ENCODE peak calls at places on chromosomes 2 and 18, in four cellular contexts. E is left ventricle myocardium inferior, F is epithelial cell of esophagus, H is psoas muscle. Z is an unnamed sample.

GRCh38 chr2:213678437-213679218 is 394.4 kb downstream of the SPAG16 start:
- DNase-seq in E (no peak), F (no peak), H (no peak), Z (no peak)

GRCh38 chr2:38660282-38660681 is 5.6 kb upstream of the GALM start:
- DNase-seq in E (no peak), F (no peak), H (no peak), Z (no peak)

GRCh38 chr2:240604939-240605716 is 18.6 kb downstream of the CAPN10 start:
- DNase-seq in E (no peak), F (no peak), H (peak; percentile 42), Z (no peak)

GRCh38 chr18:10020176-10020575 is 106.4 kb downstream of the VAPA start:
- DNase-seq in E (no peak), F (peak; percentile 76), H (no peak), Z (no peak)

GRCh38 chr2:241584446-241584845 is 25.9 kb downstream of the BOK start:
- DNase-seq in E (no peak), F (peak; percentile 39), H (peak; percentile 24), Z (no peak)

GRCh38 chr2:106269591-106270291 is 75.6 kb upstream of the UXS1 start:
- DNase-seq in E (peak; percentile 55), F (peak; percentile 43), H (peak; percentile 72), Z (no peak)

GRCh38 chr18:72991379-72991778 is 123.6 kb upstream of the NETO1 start:
- DNase-seq in E (no peak), F (no peak), H (no peak), Z (no peak)

GRCh38 chr2:63514781-63515180 is 73.5 kb downstream of the WDPCP start:
- DNase-seq in E (no peak), F (no peak), H (no peak), Z (no peak)

GRCh38 chr2:222290691-222291484 is 7.9 kb downstream of the PAX3 start:
- DNase-seq in E (no peak), F (no peak), H (no peak), Z (no peak)

GRCh38 chr2:219551412-219551811 is 7.6 kb downstream of the TMEM198 start:
- DNase-seq in E (no peak), F (peak; percentile 29), H (no peak), Z (no peak)

GRCh38 chr2:129913695-129914495 is 65.6 kb upstream of the RAB6C start:
- DNase-seq in E (no peak), F (no peak), H (no peak), Z (no peak)
- H3K4me3 ChIP-seq in E (no peak overlapping the region), F (no peak overlapping the region), H (no peak overlapping the region), Z (no peak overlapping the region)

GRCh38 chr2:108418416-108418815 is 30.6 kb upstream of the GCC2 start:
- DNase-seq in E (no peak), F (no peak), H (no peak), Z (no peak)

GRCh38 chr2:108414256-108414876 is 34.6 kb upstream of the GCC2 start:
- DNase-seq in E (no peak), F (peak; percentile 56), H (no peak), Z (no peak)

GRCh38 chr2:108414945-108415344 is 34.1 kb upstream of the GCC2 start:
- DNase-seq in E (no peak), F (no peak), H (no peak), Z (no peak)

GRCh38 chr2:108413731-108414130 is 35.3 kb upstream of the GCC2 start:
- DNase-seq in E (no peak), F (peak; percentile 6), H (no peak), Z (no peak)

DNA sequence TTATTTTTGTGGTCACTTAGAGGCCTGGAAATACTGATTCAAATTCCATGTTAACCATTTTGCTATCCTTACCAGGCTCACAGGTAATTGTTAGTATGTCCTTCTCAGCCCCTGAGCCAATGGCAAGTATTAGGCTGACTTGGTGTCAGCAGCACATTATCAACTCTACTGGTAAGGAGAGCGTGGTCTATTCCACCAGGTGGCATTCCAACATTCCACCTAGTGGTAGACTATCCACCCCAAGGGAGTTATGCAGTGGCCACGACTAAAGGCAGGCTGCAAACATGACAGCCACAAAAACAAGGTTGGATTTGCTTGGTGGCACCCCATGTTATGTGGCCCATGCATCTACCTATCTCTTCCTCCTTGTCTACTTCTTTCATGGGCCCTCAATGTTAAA is 31.8 kb upstream of the GCC2 start:
- DNase-seq in E (no peak), F (peak; percentile 37), H (no peak), Z (no peak)
- TF ChIP-seq CTCF in E (peak; percentile 33), F (peak; percentile 28), H (no peak), Z (no peak)

DNA sequence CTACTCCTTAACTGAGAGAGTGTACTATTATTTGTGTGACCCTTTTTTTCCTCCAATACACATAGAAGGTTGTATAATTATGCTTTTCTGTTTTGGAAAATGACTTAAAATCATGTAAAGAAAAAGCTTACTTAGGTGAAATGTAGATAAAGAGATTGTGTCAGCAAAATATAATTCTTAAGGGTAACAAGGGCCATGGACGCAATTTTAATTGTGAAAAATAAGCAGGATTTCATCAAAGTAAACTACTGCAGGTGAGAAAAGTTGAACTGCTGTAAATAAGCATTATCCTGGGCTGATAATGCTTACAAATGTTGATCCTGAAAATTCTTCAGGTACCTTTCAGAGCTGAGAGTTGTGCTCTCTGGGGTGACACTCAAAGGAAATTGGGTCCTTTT is 141.5 kb downstream of the RPIA start:
- DNase-seq in E (no peak), F (no peak), H (no peak), Z (no peak)
- H3K4me3 ChIP-seq in E (no peak overlapping the region), F (no peak overlapping the region), H (no peak overlapping the region), Z (no peak overlapping the region)

GRCh38 chr2:174161490-174161889 is 86.8 kb downstream of the OLA1 start:
- DNase-seq in E (no peak), F (no peak), H (no peak), Z (no peak)

GRCh38 chr2:174157048-174157447 is 91.3 kb downstream of the OLA1 start:
- DNase-seq in E (no peak), F (no peak), H (no peak), Z (no peak)

GRCh38 chr2:174153757-174154680 is 94.3 kb downstream of the OLA1 start:
- DNase-seq in E (no peak), F (peak; percentile 59), H (no peak), Z (no peak)

GRCh38 chr2:174158003-174158402 is 90.3 kb downstream of the OLA1 start:
- DNase-seq in E (no peak), F (peak; percentile 63), H (no peak), Z (no peak)
- TF ChIP-seq CTCF in E (peak; percentile 61), F (peak; percentile 74), H (peak; percentile 50), Z (no peak)

DNA sequence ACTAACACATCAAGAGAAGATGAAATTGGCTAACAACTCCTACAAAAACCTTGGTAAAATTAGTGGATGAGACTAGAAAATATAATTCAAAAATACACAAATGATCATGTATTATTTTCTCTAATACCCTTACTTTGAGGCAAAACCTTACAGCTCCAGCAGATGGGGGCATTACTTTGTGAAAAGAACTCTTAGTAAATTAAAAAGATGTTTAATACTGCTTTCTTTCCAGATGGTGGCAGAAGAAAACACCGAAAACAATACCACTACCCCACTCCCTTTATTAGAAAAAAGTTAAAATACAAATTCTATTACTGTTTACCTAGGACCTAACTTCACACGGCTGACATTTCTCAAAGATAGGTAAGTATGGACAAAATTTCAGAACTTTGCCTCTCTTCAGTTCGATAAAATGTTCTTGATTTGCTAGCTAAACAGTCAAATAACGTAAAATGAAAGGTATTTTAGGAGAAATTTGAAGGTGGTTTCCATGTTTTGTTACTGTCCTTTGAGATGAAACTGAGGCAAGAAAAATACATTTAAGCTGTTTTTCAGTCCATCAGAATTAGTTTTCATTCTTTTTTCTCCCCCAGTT is 30.6 kb downstream of the ORC4 start:
- DNase-seq in E (no peak), F (peak; percentile 48), H (no peak), Z (no peak)
- H3K4me3 ChIP-seq in E (no peak overlapping the region), F (no peak overlapping the region), H (no peak overlapping the region), Z (no peak overlapping the region)

GRCh38 chr2:61499060-61499459 is 28.2 kb upstream of the USP34 start:
- DNase-seq in E (no peak), F (no peak), H (no peak), Z (no peak)
- TF ChIP-seq CTCF in E (no peak), F (no peak), H (no peak), Z (no peak)